ENCODE peak calls at places on chromosomes 6 and 20, in ten cellular contexts. One of them, this sample, is unnamed.

GRCh38 chr6:144405173-144405572 is 120.0 kb downstream of the UTRN start:
- DNase-seq in uterus: no peak
- DNase-seq in heart left ventricle: no peak
- DNase-seq in brain microvascular endothelial cell: no peak
- DNase-seq in fibroblast of the aortic adventitia: peak; percentile 71
- DNase-seq in GM12878: no peak
- DNase-seq in mammary epithelial cell: no peak
- DNase-seq in HCT116: no peak
- DNase-seq in bronchial epithelial cell: no peak
- DNase-seq in transverse colon: no peak
- DNase-seq in this sample: no peak

GRCh38 chr6:105824732-105825131 is 261.4 kb upstream of the PRDM1 start:
- DNase-seq in brain microvascular endothelial cell: peak; percentile 66
- DNase-seq in bronchial epithelial cell: no peak
- DNase-seq in heart left ventricle: no peak
- DNase-seq in mammary epithelial cell: peak; percentile 48
- DNase-seq in transverse colon: no peak
- DNase-seq in GM12878: no peak
- DNase-seq in uterus: no peak
- DNase-seq in fibroblast of the aortic adventitia: peak; percentile 49
- DNase-seq in HCT116: no peak
- DNase-seq in this sample: no peak

GRCh38 chr6:2862712-2863174 is 21.1 kb upstream of the SERPINB1 start:
- DNase-seq in transverse colon: no peak
- DNase-seq in brain microvascular endothelial cell: no peak
- DNase-seq in HCT116: no peak
- DNase-seq in mammary epithelial cell: no peak
- DNase-seq in uterus: no peak
- DNase-seq in fibroblast of the aortic adventitia: no peak
- DNase-seq in GM12878: peak; percentile 93
- DNase-seq in bronchial epithelial cell: no peak
- DNase-seq in heart left ventricle: no peak
- DNase-seq in this sample: no peak

GRCh38 chr20:59662161-59662560 is 57.8 kb downstream of the PHACTR3 start:
- DNase-seq in mammary epithelial cell: no peak
- DNase-seq in uterus: no peak
- DNase-seq in fibroblast of the aortic adventitia: no peak
- DNase-seq in HCT116: no peak
- DNase-seq in brain microvascular endothelial cell: no peak
- DNase-seq in transverse colon: no peak
- DNase-seq in bronchial epithelial cell: no peak
- DNase-seq in GM12878: no peak
- DNase-seq in heart left ventricle: no peak
- DNase-seq in this sample: no peak

GRCh38 chr20:5652626-5653573 is 97.3 kb upstream of the SHLD1 start:
- DNase-seq in HCT116: no peak
- DNase-seq in transverse colon: no peak
- DNase-seq in fibroblast of the aortic adventitia: peak; percentile 66
- DNase-seq in bronchial epithelial cell: peak; percentile 96
- DNase-seq in uterus: no peak
- DNase-seq in GM12878: no peak
- DNase-seq in mammary epithelial cell: peak; percentile 67
- DNase-seq in heart left ventricle: no peak
- DNase-seq in brain microvascular endothelial cell: peak; percentile 89
- DNase-seq in this sample: no peak

GRCh38 chr6:168526841-168527281 is 85.9 kb downstream of the SMOC2 start:
- DNase-seq in heart left ventricle: peak; percentile 58
- DNase-seq in mammary epithelial cell: no peak
- DNase-seq in HCT116: no peak
- DNase-seq in brain microvascular endothelial cell: no peak
- DNase-seq in transverse colon: peak; percentile 29
- DNase-seq in GM12878: no peak
- DNase-seq in uterus: peak; percentile 43
- DNase-seq in fibroblast of the aortic adventitia: peak; percentile 67
- DNase-seq in bronchial epithelial cell: no peak
- DNase-seq in this sample: peak; percentile 75

GRCh38 chr6:2655844-2656433 is 94.8 kb downstream of the MYLK4 start:
- DNase-seq in bronchial epithelial cell: no peak
- DNase-seq in mammary epithelial cell: no peak
- DNase-seq in HCT116: no peak
- DNase-seq in fibroblast of the aortic adventitia: no peak
- DNase-seq in transverse colon: no peak
- DNase-seq in brain microvascular endothelial cell: no peak
- DNase-seq in uterus: no peak
- DNase-seq in heart left ventricle: no peak
- DNase-seq in GM12878: no peak
- DNase-seq in this sample: no peak

GRCh38 chr20:63183422-63184146 is 32.3 kb downstream of the YTHDF1 start:
- DNase-seq in fibroblast of the aortic adventitia: peak; percentile 6
- DNase-seq in GM12878: no peak
- DNase-seq in bronchial epithelial cell: peak; percentile 15
- DNase-seq in transverse colon: peak; percentile 27
- DNase-seq in HCT116: peak; percentile 8
- DNase-seq in heart left ventricle: peak; percentile 43
- DNase-seq in uterus: no peak
- DNase-seq in brain microvascular endothelial cell: peak; percentile 25
- DNase-seq in mammary epithelial cell: no peak
- DNase-seq in this sample: peak; percentile 40

GRCh38 chr6:158284340-158285210 is 27.7 kb upstream of the TULP4 start:
- DNase-seq in HCT116: no peak
- DNase-seq in brain microvascular endothelial cell: peak; percentile 82
- DNase-seq in transverse colon: no peak
- DNase-seq in bronchial epithelial cell: peak; percentile 13
- DNase-seq in fibroblast of the aortic adventitia: peak; percentile 84
- DNase-seq in mammary epithelial cell: peak; percentile 9
- DNase-seq in heart left ventricle: no peak
- DNase-seq in uterus: no peak
- DNase-seq in GM12878: no peak
- DNase-seq in this sample: no peak

GRCh38 chr20:47799116-47799715 is 13.9 kb upstream of the SULF2 start:
- DNase-seq in uterus: no peak
- DNase-seq in HCT116: no peak
- DNase-seq in heart left ventricle: no peak
- DNase-seq in fibroblast of the aortic adventitia: no peak
- DNase-seq in GM12878: no peak
- DNase-seq in mammary epithelial cell: no peak
- DNase-seq in brain microvascular endothelial cell: no peak
- DNase-seq in bronchial epithelial cell: no peak
- DNase-seq in transverse colon: no peak
- DNase-seq in this sample: no peak

GRCh38 chr6:149964243-149965190 is 774 bp downstream of the ULBP1 start:
- DNase-seq in GM12878: no peak
- DNase-seq in HCT116: no peak
- DNase-seq in heart left ventricle: no peak
- DNase-seq in brain microvascular endothelial cell: peak; percentile 43
- DNase-seq in bronchial epithelial cell: no peak
- DNase-seq in fibroblast of the aortic adventitia: peak; percentile 30
- DNase-seq in transverse colon: no peak
- DNase-seq in mammary epithelial cell: no peak
- DNase-seq in uterus: no peak
- DNase-seq in this sample: no peak

GRCh38 chr20:41738584-41739193 is 120.5 kb upstream of the CHD6 start:
- DNase-seq in mammary epithelial cell: peak; percentile 11
- DNase-seq in bronchial epithelial cell: peak; percentile 34
- DNase-seq in heart left ventricle: no peak
- DNase-seq in transverse colon: peak; percentile 35
- DNase-seq in GM12878: no peak
- DNase-seq in HCT116: peak; percentile 32
- DNase-seq in uterus: no peak
- DNase-seq in fibroblast of the aortic adventitia: peak; percentile 53
- DNase-seq in brain microvascular endothelial cell: peak; percentile 47
- DNase-seq in this sample: peak; percentile 69

GRCh38 chr20:49674383-49675352 is 39.0 kb downstream of the B4GALT5 start:
- DNase-seq in GM12878: no peak
- DNase-seq in fibroblast of the aortic adventitia: peak; percentile 82
- DNase-seq in mammary epithelial cell: peak; percentile 63
- DNase-seq in transverse colon: peak; percentile 32
- DNase-seq in HCT116: peak; percentile 90
- DNase-seq in brain microvascular endothelial cell: no peak
- DNase-seq in bronchial epithelial cell: peak; percentile 56
- DNase-seq in heart left ventricle: no peak
- DNase-seq in uterus: no peak
- DNase-seq in this sample: no peak

GRCh38 chr20:33909331-33909921 is 84.3 kb upstream of the RALY start:
- DNase-seq in heart left ventricle: no peak
- DNase-seq in transverse colon: no peak
- DNase-seq in GM12878: no peak
- DNase-seq in bronchial epithelial cell: peak; percentile 72
- DNase-seq in mammary epithelial cell: peak; percentile 56
- DNase-seq in uterus: no peak
- DNase-seq in fibroblast of the aortic adventitia: peak; percentile 99
- DNase-seq in brain microvascular endothelial cell: peak; percentile 91
- DNase-seq in HCT116: peak; percentile 12
- DNase-seq in this sample: no peak

GRCh38 chr6:85923013-85923430 is 280.3 kb upstream of the SYNCRIP start:
- DNase-seq in transverse colon: no peak
- DNase-seq in HCT116: peak; percentile 22
- DNase-seq in mammary epithelial cell: peak; percentile 60
- DNase-seq in GM12878: peak; percentile 13
- DNase-seq in brain microvascular endothelial cell: peak; percentile 51
- DNase-seq in bronchial epithelial cell: peak; percentile 73
- DNase-seq in fibroblast of the aortic adventitia: peak; percentile 53
- DNase-seq in uterus: no peak
- DNase-seq in heart left ventricle: no peak
- DNase-seq in this sample: peak; percentile 60

GRCh38 chr20:48159156-48159971 is 374.1 kb upstream of the SULF2 start:
- DNase-seq in fibroblast of the aortic adventitia: no peak
- DNase-seq in HCT116: no peak
- DNase-seq in heart left ventricle: no peak
- DNase-seq in mammary epithelial cell: peak; percentile 20
- DNase-seq in transverse colon: no peak
- DNase-seq in GM12878: no peak
- DNase-seq in bronchial epithelial cell: no peak
- DNase-seq in brain microvascular endothelial cell: no peak
- DNase-seq in uterus: no peak
- DNase-seq in this sample: no peak

GRCh38 chr20:25750765-25751696 is 54.4 kb upstream of the ZNF337 start:
- DNase-seq in uterus: peak; percentile 53
- DNase-seq in mammary epithelial cell: peak; percentile 63
- DNase-seq in heart left ventricle: peak; percentile 58
- DNase-seq in fibroblast of the aortic adventitia: peak; percentile 15
- DNase-seq in transverse colon: peak; percentile 65
- DNase-seq in bronchial epithelial cell: peak; percentile 26
- DNase-seq in GM12878: peak; percentile 9
- DNase-seq in brain microvascular endothelial cell: peak; percentile 7
- DNase-seq in HCT116: no peak
- DNase-seq in this sample: peak; percentile 73
- H3K4me3 ChIP-seq in uterus: peak overlapping the region; percentile 32
- H3K4me3 ChIP-seq in mammary epithelial cell: peak overlapping the region; percentile 46
- H3K4me3 ChIP-seq in heart left ventricle: peak overlapping the region; percentile 58
- H3K4me3 ChIP-seq in fibroblast of the aortic adventitia: peak overlapping the region; percentile 49
- H3K4me3 ChIP-seq in transverse colon: peak overlapping the region; percentile 16
- H3K4me3 ChIP-seq in bronchial epithelial cell: peak overlapping the region; percentile 55
- H3K4me3 ChIP-seq in GM12878: peak overlapping the region; percentile 65
- H3K4me3 ChIP-seq in brain microvascular endothelial cell: peak overlapping the region; percentile 50
- H3K4me3 ChIP-seq in HCT116: no peak overlapping the region
- H3K4me3 ChIP-seq in this sample: peak overlapping the region; percentile 29

GRCh38 chr6:132143258-132143657 is 192.1 kb upstream of the CCN2 start:
- DNase-seq in uterus: no peak
- DNase-seq in transverse colon: no peak
- DNase-seq in GM12878: no peak
- DNase-seq in bronchial epithelial cell: no peak
- DNase-seq in HCT116: no peak
- DNase-seq in mammary epithelial cell: no peak
- DNase-seq in brain microvascular endothelial cell: no peak
- DNase-seq in fibroblast of the aortic adventitia: no peak
- DNase-seq in heart left ventricle: no peak
- DNase-seq in this sample: no peak
- TF ChIP-seq CTCF in uterus: no peak
- TF ChIP-seq CTCF in transverse colon: no peak
- TF ChIP-seq CTCF in GM12878: no peak
- TF ChIP-seq CTCF in bronchial epithelial cell: no peak
- TF ChIP-seq CTCF in HCT116: no peak
- TF ChIP-seq CTCF in mammary epithelial cell: no peak
- TF ChIP-seq CTCF in brain microvascular endothelial cell: no peak
- TF ChIP-seq CTCF in fibroblast of the aortic adventitia: no peak
- TF ChIP-seq CTCF in heart left ventricle: no peak
- TF ChIP-seq CTCF in this sample: no peak

GRCh38 chr20:25148181-25148981 is 47.1 kb upstream of the ENTPD6 start:
- DNase-seq in HCT116: no peak
- DNase-seq in mammary epithelial cell: no peak
- DNase-seq in fibroblast of the aortic adventitia: peak; percentile 60
- DNase-seq in GM12878: no peak
- DNase-seq in heart left ventricle: peak; percentile 58
- DNase-seq in uterus: peak; percentile 47
- DNase-seq in brain microvascular endothelial cell: peak; percentile 25
- DNase-seq in bronchial epithelial cell: peak; percentile 12
- DNase-seq in transverse colon: peak; percentile 48
- DNase-seq in this sample: peak; percentile 54

GRCh38 chr20:25148982-25149846 is 46.3 kb upstream of the ENTPD6 start:
- DNase-seq in heart left ventricle: no peak
- DNase-seq in mammary epithelial cell: no peak
- DNase-seq in fibroblast of the aortic adventitia: no peak
- DNase-seq in brain microvascular endothelial cell: no peak
- DNase-seq in bronchial epithelial cell: no peak
- DNase-seq in GM12878: no peak
- DNase-seq in HCT116: no peak
- DNase-seq in transverse colon: no peak
- DNase-seq in uterus: no peak
- DNase-seq in this sample: no peak

GRCh38 chr20:25147716-25148115 is 47.8 kb upstream of the ENTPD6 start:
- DNase-seq in HCT116: no peak
- DNase-seq in transverse colon: no peak
- DNase-seq in heart left ventricle: no peak
- DNase-seq in bronchial epithelial cell: no peak
- DNase-seq in fibroblast of the aortic adventitia: no peak
- DNase-seq in brain microvascular endothelial cell: no peak
- DNase-seq in GM12878: no peak
- DNase-seq in mammary epithelial cell: no peak
- DNase-seq in uterus: no peak
- DNase-seq in this sample: no peak

GRCh38 chr20:25145131-25145530 is 50.4 kb upstream of the ENTPD6 start:
- DNase-seq in GM12878: no peak
- DNase-seq in fibroblast of the aortic adventitia: no peak
- DNase-seq in mammary epithelial cell: no peak
- DNase-seq in transverse colon: no peak
- DNase-seq in heart left ventricle: peak; percentile 38
- DNase-seq in uterus: no peak
- DNase-seq in bronchial epithelial cell: no peak
- DNase-seq in HCT116: no peak
- DNase-seq in brain microvascular endothelial cell: no peak
- DNase-seq in this sample: no peak

GRCh38 chr20:25146976-25147375 is 48.5 kb upstream of the ENTPD6 start:
- DNase-seq in GM12878: no peak
- DNase-seq in mammary epithelial cell: no peak
- DNase-seq in uterus: no peak
- DNase-seq in transverse colon: no peak
- DNase-seq in heart left ventricle: no peak
- DNase-seq in bronchial epithelial cell: no peak
- DNase-seq in HCT116: no peak
- DNase-seq in fibroblast of the aortic adventitia: no peak
- DNase-seq in brain microvascular endothelial cell: no peak
- DNase-seq in this sample: no peak
- H3K4me3 ChIP-seq in GM12878: no peak overlapping the region
- H3K4me3 ChIP-seq in mammary epithelial cell: no peak overlapping the region
- H3K4me3 ChIP-seq in uterus: no peak overlapping the region
- H3K4me3 ChIP-seq in transverse colon: no peak overlapping the region
- H3K4me3 ChIP-seq in heart left ventricle: no peak overlapping the region
- H3K4me3 ChIP-seq in bronchial epithelial cell: no peak overlapping the region
- H3K4me3 ChIP-seq in HCT116: no peak overlapping the region
- H3K4me3 ChIP-seq in fibroblast of the aortic adventitia: no peak overlapping the region
- H3K4me3 ChIP-seq in brain microvascular endothelial cell: no peak overlapping the region
- H3K4me3 ChIP-seq in this sample: no peak overlapping the region

GRCh38 chr6:113488061-113488460 is 369.1 kb upstream of the MARCKS start:
- DNase-seq in uterus: no peak
- DNase-seq in mammary epithelial cell: no peak
- DNase-seq in heart left ventricle: no peak
- DNase-seq in brain microvascular endothelial cell: no peak
- DNase-seq in HCT116: no peak
- DNase-seq in GM12878: no peak
- DNase-seq in fibroblast of the aortic adventitia: peak; percentile 27
- DNase-seq in transverse colon: no peak
- DNase-seq in bronchial epithelial cell: no peak
- DNase-seq in this sample: no peak
- TF ChIP-seq CTCF in uterus: no peak
- TF ChIP-seq CTCF in mammary epithelial cell: peak; percentile 28
- TF ChIP-seq CTCF in heart left ventricle: no peak
- TF ChIP-seq CTCF in brain microvascular endothelial cell: no peak
- TF ChIP-seq CTCF in HCT116: peak; percentile 21
- TF ChIP-seq CTCF in GM12878: no peak
- TF ChIP-seq CTCF in fibroblast of the aortic adventitia: no peak
- TF ChIP-seq CTCF in transverse colon: no peak
- TF ChIP-seq CTCF in bronchial epithelial cell: no peak
- TF ChIP-seq CTCF in this sample: no peak